ENCODE peak calls at places on chromosome X, in six cellular contexts. N is tibial nerve, U is heart right ventricle, L is psoas muscle, K is H1, D is small intestine. M is an unnamed sample. For H3K4me1, the result is how much of the 10 kb centered on the place peaks cover.

GRCh38 chrX:133005038-133005437 is 46.6 kb upstream of the HS6ST2 start:
- DNase-seq in N (no peak), U (no peak), L (no peak), K (no peak), D (no peak), M (no peak)

GRCh38 chrX:115017455-115017854 is at the start of gene IL13RA2:
- DNase-seq in N (no peak), U (no peak), L (no peak), K (no peak), D (no peak), M (no peak)

GRCh38 chrX:42089014-42089413 is 165.7 kb upstream of the CASK start:
- DNase-seq in N (no peak), U (no peak), L (no peak), K (no peak), D (no peak), M (no peak)

GRCh38 chrX:1442724-1443367 is 9.9 kb downstream of the ASMTL start:
- DNase-seq in N (no peak), U (no peak), L (no peak), K (no peak), D (no peak), M (peak)

GRCh38 chrX:16573781-16574180 is 76.2 kb upstream of the S100G start:
- DNase-seq in N (no peak), U (no peak), L (no peak), K (no peak), D (no peak), M (no peak)

GRCh38 chrX:1481636-1482529 is 29.2 kb upstream of the ASMTL start:
- DNase-seq in N (no peak), U (peak), L (peak), K (no peak), D (peak), M (peak)

GRCh38 chrX:23904096-23904495 is 3.6 kb downstream of the APOO start:
- DNase-seq in N (no peak), U (no peak), L (no peak), K (no peak), D (no peak), M (no peak)

GRCh38 chrX:41085883-41086626 is 810 bp downstream of the USP9X start:
- DNase-seq in N (peak), U (peak), L (peak), K (peak), D (peak), M (peak)

GRCh38 chrX:39811391-39811790 is 286.4 kb downstream of the BCOR start:
- DNase-seq in N (no peak), U (no peak), L (no peak), K (no peak), D (no peak), M (peak)

GRCh38 chrX:107542500-107542899 is 85.8 kb upstream of the PRPS1 start:
- DNase-seq in N (no peak), U (no peak), L (no peak), K (no peak), D (no peak), M (no peak)

GRCh38 chrX:56766554-56767412 is 37.7 kb downstream of the NBDY start:
- DNase-seq in N (no peak), U (no peak), L (no peak), K (peak), D (no peak), M (no peak)

GRCh38 chrX:140765043-140765784 is 55.7 kb downstream of the LINC00632 start:
- DNase-seq in N (no peak), U (no peak), L (no peak), K (no peak), D (no peak), M (peak)

GRCh38 chrX:39767446-39767845 is 330.3 kb downstream of the BCOR start:
- DNase-seq in N (no peak), U (no peak), L (no peak), K (no peak), D (no peak), M (no peak)

GRCh38 chrX:15206306-15206705 is 63.6 kb downstream of the ASB9 start:
- DNase-seq in N (no peak), U (no peak), L (no peak), K (no peak), D (peak), M (no peak)

GRCh38 chrX:10007604-10008003 is 40.4 kb downstream of the CLDN34 start:
- DNase-seq in N (no peak), U (no peak), L (no peak), K (no peak), D (no peak), M (no peak)

GRCh38 chrX:65601530-65602281 is 65.7 kb upstream of the MSN start:
- DNase-seq in N (peak), U (peak), L (peak), K (no peak), D (peak), M (peak)

GRCh38 chrX:40262641-40263560 is 165.1 kb upstream of the BCOR start:
- DNase-seq in N (no peak), U (no peak), L (no peak), K (no peak), D (no peak), M (peak)

GRCh38 chrX:39613508-39613921 is 484.2 kb downstream of the BCOR start:
- DNase-seq in N (no peak), U (peak), L (peak), K (peak), D (peak), M (peak)

GRCh38 chrX:152878976-152879755 is 18.7 kb upstream of the ZNF185 start:
- DNase-seq in N (no peak), U (no peak), L (no peak), K (no peak), D (no peak), M (no peak)

GRCh38 chrX:47707031-47707780 is 48.2 kb upstream of the UXT start:
- DNase-seq in N (no peak), U (no peak), L (no peak), K (no peak), D (no peak), M (no peak)
- H3K4me3 ChIP-seq in N (no peak), U (no peak), L (no peak), K (no peak), D (no peak), M (no peak)

GRCh38 chrX:38205037-38205436 is 15.6 kb downstream of the SRPX start:
- DNase-seq in N (no peak), U (no peak), L (no peak), K (no peak), D (no peak), M (no peak)
- H3K4me1 ChIP-seq in N (under half), U (under half), L (under half), K (under half), D (under half), M (under half)

DNA sequence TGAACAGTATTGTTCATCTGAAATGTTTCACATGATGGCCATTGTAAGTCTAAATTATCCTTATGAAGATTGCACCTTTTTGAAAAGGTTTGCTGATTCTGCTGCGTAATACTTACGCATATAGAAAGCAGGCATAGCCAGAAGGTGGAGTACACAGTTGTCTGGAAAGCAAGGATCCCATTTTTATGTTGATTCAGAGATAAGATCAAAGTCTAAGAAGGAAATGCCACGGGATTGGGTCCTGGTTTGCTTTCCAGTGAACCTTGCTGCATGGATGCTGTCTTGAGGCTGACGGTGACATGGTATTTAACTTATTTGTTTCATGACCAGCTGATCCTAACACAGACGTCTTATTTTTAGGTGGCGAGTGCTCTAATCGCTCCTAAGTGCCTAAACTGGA is 15.5 kb downstream of the MAGEA9B start:
- DNase-seq in N (no peak), U (no peak), L (no peak), K (no peak), D (no peak), M (no peak)
- H3K4me3 ChIP-seq in N (no peak), U (no peak), L (no peak), K (no peak), D (no peak), M (no peak)

GRCh38 chrX:154727418-154728323 is 23.2 kb downstream of the GAB3 start:
- DNase-seq in N (peak), U (peak), L (peak), K (no peak), D (no peak), M (peak)

GRCh38 chrX:154731203-154731602 is 19.7 kb downstream of the GAB3 start:
- DNase-seq in N (no peak), U (no peak), L (no peak), K (no peak), D (peak), M (no peak)

GRCh38 chrX:154728791-154729190 is 22.1 kb downstream of the GAB3 start:
- DNase-seq in N (no peak), U (no peak), L (no peak), K (no peak), D (no peak), M (no peak)

GRCh38 chrX:154730271-154730883 is 20.5 kb downstream of the GAB3 start:
- DNase-seq in N (no peak), U (peak), L (peak), K (no peak), D (no peak), M (peak)

GRCh38 chrX:154729439-154729838 is 21.4 kb downstream of the GAB3 start:
- DNase-seq in N (no peak), U (no peak), L (no peak), K (no peak), D (no peak), M (no peak)
- H3K4me1 ChIP-seq in N (under half), U (half or more), L (half or more), K (under half), D (under half), M (under half)

DNA sequence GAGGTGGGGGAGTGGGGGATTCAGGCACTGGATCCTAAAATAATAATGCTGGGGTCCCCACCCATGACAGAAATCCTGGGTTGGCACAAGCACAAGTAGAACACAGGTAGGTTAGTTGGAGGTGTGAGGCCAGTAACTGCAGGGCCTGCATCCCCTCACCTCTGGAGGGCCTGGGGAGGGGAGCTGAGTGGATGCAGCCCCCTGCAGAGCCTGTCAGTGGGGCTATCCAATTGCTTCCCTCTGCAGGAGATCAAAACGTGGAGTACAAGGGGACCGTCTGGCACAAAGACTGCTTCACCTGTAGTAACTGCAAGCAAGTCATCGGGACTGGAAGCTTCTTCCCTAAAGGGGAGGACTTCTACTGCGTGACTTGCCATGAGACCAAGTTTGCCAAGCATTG is 43.7 kb downstream of the MAP7D3 start:
- DNase-seq in N (no peak), U (no peak), L (no peak), K (no peak), D (no peak), M (no peak)
- H3K4me3 ChIP-seq in N (peak), U (no peak), L (no peak), K (no peak), D (no peak), M (no peak)

DNA sequence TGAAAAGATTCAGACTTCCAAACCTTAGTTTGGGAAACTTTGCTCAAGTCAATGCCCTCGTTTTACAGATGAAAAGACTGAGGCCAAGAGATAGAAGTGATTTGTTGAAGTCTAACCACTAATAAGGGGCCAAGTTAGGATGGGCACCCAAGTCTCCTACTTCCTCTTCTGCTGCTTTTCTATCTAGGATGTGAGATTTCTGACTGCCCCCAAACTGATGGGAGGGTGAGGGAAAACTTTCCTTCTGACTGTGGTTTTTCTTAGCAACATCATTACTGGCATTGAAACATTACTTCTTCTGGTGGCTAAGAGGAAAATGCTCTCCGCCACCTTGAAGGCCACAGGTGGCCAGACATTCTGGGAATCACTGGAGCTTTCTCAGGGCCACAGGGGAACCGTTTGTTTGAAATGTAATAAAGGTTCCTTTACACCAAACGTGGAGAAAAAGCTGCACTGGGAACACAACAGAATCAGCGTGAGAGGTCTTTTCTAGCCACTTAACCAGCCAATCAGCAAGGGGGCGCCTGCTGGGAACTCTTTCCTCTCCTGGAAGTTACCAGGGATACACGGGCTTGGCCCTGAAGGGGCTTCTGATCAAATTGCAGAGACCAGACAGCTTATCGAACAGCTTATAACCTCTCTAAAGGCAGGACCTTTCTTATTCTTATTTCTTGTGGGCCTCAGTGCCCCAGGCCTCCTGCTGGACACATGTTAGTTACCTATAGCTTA is 115.9 kb upstream of the TEX13D start:
- DNase-seq in N (no peak), U (no peak), L (no peak), K (no peak), D (no peak), M (no peak)
- H3K4me1 ChIP-seq in N (under half), U (under half), L (under half), K (under half), D (under half), M (under half)

GRCh38 chrX:129981207-129981553 is 1.3 kb upstream of the BCORL1 start:
- DNase-seq in N (no peak), U (no peak), L (no peak), K (no peak), D (no peak), M (no peak)
- H3K4me3 ChIP-seq in N (no peak), U (no peak), L (no peak), K (no peak), D (peak), M (peak)

GRCh38 chrX:71545364-71545763 is 12.5 kb downstream of the OGT start:
- DNase-seq in N (no peak), U (no peak), L (no peak), K (no peak), D (no peak), M (no peak)
- H3K4me1 ChIP-seq in N (under half), U (under half), L (under half), K (under half), D (under half), M (under half)

GRCh38 chrX:18886344-18887161 is 97.4 kb downstream of the PHKA2 start:
- DNase-seq in N (peak), U (peak), L (peak), K (peak), D (peak), M (peak)
- H3K4me3 ChIP-seq in N (peak), U (peak), L (peak), K (peak), D (peak), M (peak)